ENCODE peak calls at places on chromosome X, in seven cellular contexts. K is fibroblast of the aortic adventitia; N is breast epithelium; R is psoas muscle; U is right lobe of liver; H is CD4-positive, alpha-beta T cell; T is type B pancreatic cell. S is an unnamed sample.

GRCh38 chrX:155888139-155888538 is 7.0 kb downstream of the VAMP7 start:
- DNase-seq in K (peak; percentile 75), N (no peak), R (no peak), U (no peak), H (no peak), T (no peak), S (peak; percentile 70)

GRCh38 chrX:81925812-81926211 is 723.9 kb downstream of the SH3BGRL start:
- DNase-seq in K (no peak), N (no peak), R (no peak), U (no peak), H (no peak), T (no peak), S (no peak)

GRCh38 chrX:74940414-74940813 is 15.2 kb upstream of the NEXMIF start:
- DNase-seq in K (no peak), N (no peak), R (no peak), U (no peak), H (no peak), T (no peak), S (no peak)

GRCh38 chrX:21151051-21151450 is 223.2 kb upstream of the CNKSR2 start:
- DNase-seq in K (no peak), N (no peak), R (no peak), U (no peak), H (no peak), T (no peak), S (no peak)

GRCh38 chrX:15202458-15203177 is 67.3 kb downstream of the ASB9 start:
- DNase-seq in K (no peak), N (no peak), R (no peak), U (no peak), H (no peak), T (no peak), S (peak; percentile 58)

GRCh38 chrX:110089656-110090404 is 86.9 kb downstream of the TMEM164 start:
- DNase-seq in K (no peak), N (no peak), R (no peak), U (no peak), H (no peak), T (no peak), S (no peak)

GRCh38 chrX:9538544-9539045 is 73.7 kb downstream of the TBL1X start:
- DNase-seq in K (no peak), N (no peak), R (no peak), U (peak; percentile 48), H (no peak), T (no peak), S (no peak)

GRCh38 chrX:139890991-139891700 is 41.7 kb downstream of the ATP11C start:
- DNase-seq in K (peak; percentile 76), N (no peak), R (no peak), U (no peak), H (no peak), T (no peak), S (peak; percentile 75)

GRCh38 chrX:21943460-21944135 is 3.1 kb downstream of the SMS start:
- DNase-seq in K (peak; percentile 86), N (no peak), R (no peak), U (no peak), H (no peak), T (no peak), S (peak; percentile 95)

GRCh38 chrX:20517565-20517964 is 250.9 kb upstream of the RPS6KA3 start:
- DNase-seq in K (peak; percentile 68), N (no peak), R (no peak), U (no peak), H (no peak), T (no peak), S (peak; percentile 79)

GRCh38 chrX:40434947-40435346 is 145.8 kb upstream of the ATP6AP2 start:
- DNase-seq in K (peak; percentile 52), N (no peak), R (peak; percentile 20), U (no peak), H (no peak), T (no peak), S (peak; percentile 24)

GRCh38 chrX:20515841-20516461 is 249.2 kb upstream of the RPS6KA3 start:
- DNase-seq in K (peak; percentile 83), N (no peak), R (no peak), U (no peak), H (no peak), T (no peak), S (peak; percentile 89)

GRCh38 chrX:5957506-5957905 is 271.2 kb downstream of the NLGN4X start:
- DNase-seq in K (no peak), N (no peak), R (no peak), U (no peak), H (no peak), T (no peak), S (peak; percentile 77)

GRCh38 chrX:137432609-137433008 is 133.3 kb upstream of the ZIC3 start:
- DNase-seq in K (no peak), N (no peak), R (no peak), U (no peak), H (no peak), T (no peak), S (no peak)

GRCh38 chrX:68249401-68249831 is 183.9 kb downstream of the OPHN1 start:
- DNase-seq in K (peak; percentile 54), N (no peak), R (peak; percentile 33), U (no peak), H (no peak), T (no peak), S (peak; percentile 51)

GRCh38 chrX:68940601-68941000 is 111.8 kb downstream of the EFNB1 start:
- DNase-seq in K (no peak), N (no peak), R (no peak), U (no peak), H (no peak), T (peak; percentile 60), S (peak; percentile 12)

GRCh38 chrX:45851434-45851991 is 650.8 kb upstream of the DIPK2B start:
- DNase-seq in K (no peak), N (no peak), R (peak; percentile 14), U (no peak), H (peak; percentile 10), T (peak; percentile 70), S (no peak)

GRCh38 chrX:151153086-151153485 is 23.3 kb upstream of the GPR50 start:
- DNase-seq in K (peak; percentile 29), N (no peak), R (no peak), U (no peak), H (no peak), T (no peak), S (peak; percentile 42)

GRCh38 chrX:150935466-150935865 is 37.0 kb upstream of the CD99L2 start:
- DNase-seq in K (peak; percentile 50), N (no peak), R (no peak), U (no peak), H (no peak), T (no peak), S (peak; percentile 40)

GRCh38 chrX:132226169-132226568 is 6.9 kb upstream of the RAP2C start:
- DNase-seq in K (peak; percentile 49), N (no peak), R (no peak), U (no peak), H (no peak), T (no peak), S (peak; percentile 27)

GRCh38 chrX:18354369-18355329 is at the start of gene SCML2:
- DNase-seq in K (peak; percentile 35), N (no peak), R (peak; percentile 48), U (peak; percentile 59), H (no peak), T (peak; percentile 68), S (peak; percentile 17)

GRCh38 chrX:103687696-103688191 is 1.2 kb upstream of the MORF4L2 start:
- DNase-seq in K (peak; percentile 85), N (peak; percentile 48), R (peak; percentile 59), U (peak; percentile 58), H (peak; percentile 23), T (no peak), S (peak; percentile 83)

GRCh38 chrX:103687073-103687695 is 685 bp upstream of the MORF4L2 start:
- DNase-seq in K (no peak), N (peak; percentile 85), R (peak; percentile 89), U (peak; percentile 89), H (peak; percentile 85), T (peak; percentile 85), S (no peak)

GRCh38 chrX:103691059-103691458 is 4.6 kb upstream of the MORF4L2 start:
- DNase-seq in K (no peak), N (no peak), R (no peak), U (no peak), H (no peak), T (no peak), S (no peak)

GRCh38 chrX:103686199-103687072 is at the start of gene MORF4L2:
- DNase-seq in K (peak; percentile 99), N (peak; percentile 98), R (peak; percentile 85), U (peak; percentile 92), H (peak; percentile 74), T (peak; percentile 81), S (peak; percentile 99)

DNA sequence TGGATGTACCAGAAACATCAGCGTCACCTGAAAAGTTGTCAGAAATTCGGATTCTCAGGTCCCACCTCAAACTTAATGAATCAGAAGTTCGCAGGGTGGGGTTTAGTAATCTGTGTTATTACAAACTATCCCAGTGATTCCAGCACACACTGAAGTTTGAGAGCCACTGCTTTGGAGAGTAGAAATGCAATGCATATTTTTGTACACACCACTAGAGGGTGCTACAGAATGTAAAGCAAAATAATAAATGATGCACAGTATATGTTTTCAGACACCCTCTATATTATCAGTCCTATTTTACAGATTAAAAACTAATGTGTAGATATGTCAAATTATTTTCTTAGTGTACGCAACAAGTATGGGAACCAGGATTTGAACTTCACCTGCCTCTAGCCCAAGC is 2.5 kb upstream of the MORF4L2 start:
- DNase-seq in K (peak; percentile 58), N (no peak), R (no peak), U (no peak), H (no peak), T (no peak), S (peak; percentile 45)
- TF ChIP-seq CTCF in K (peak; percentile 59), N (peak; percentile 50), R (peak; percentile 69), U (peak; percentile 69), H (peak; percentile 72), T (peak; percentile 88), S (peak; percentile 68)

DNA sequence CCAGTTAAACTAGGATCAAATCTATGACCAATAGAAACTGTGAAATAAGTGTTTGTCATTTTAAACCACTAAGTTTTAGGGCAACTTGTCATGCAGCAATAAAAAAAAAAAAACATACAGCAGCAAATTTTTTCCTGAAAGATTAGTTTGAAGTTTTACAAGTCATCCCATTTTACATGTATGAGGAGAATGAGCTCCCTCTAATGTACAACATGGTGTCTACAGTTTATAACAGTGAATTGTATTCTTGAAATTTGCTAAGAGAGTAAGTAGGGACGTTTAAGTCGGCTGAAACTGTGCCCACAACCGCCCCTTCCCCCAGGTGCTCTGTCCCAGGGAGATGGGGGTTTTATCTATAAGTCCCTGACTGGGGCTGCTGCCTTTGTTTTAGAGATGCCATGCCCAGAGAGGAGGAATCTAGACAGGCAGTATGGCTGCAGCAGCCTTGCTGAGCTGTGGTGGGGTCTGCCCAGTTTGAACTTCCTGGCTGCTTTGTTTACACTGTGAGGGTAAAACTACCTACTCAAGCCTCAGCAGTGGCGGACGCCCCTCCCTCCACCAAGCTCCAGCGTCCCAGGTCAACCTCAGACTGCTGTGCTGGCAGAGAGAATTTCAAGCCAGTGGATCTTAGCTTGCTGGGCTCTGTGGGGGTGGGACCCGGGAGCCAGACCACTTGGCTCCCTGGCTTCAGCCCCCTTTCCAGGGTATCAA is 499.3 kb upstream of the CT83 start:
- DNase-seq in K (no peak), N (no peak), R (no peak), U (no peak), H (no peak), T (no peak), S (peak; percentile 13)
- TF ChIP-seq CTCF in K (no peak), N (no peak), R (no peak), U (peak; percentile 24), H (no peak), T (peak; percentile 56), S (peak; percentile 10)

GRCh38 chrX:32673193-32673592 is 538.2 kb downstream of the DMD start:
- DNase-seq in K (no peak), N (no peak), R (no peak), U (no peak), H (no peak), T (no peak), S (peak; percentile 1)
- TF ChIP-seq CTCF in K (no peak), N (no peak), R (peak; percentile 23), U (peak; percentile 31), H (no peak), T (peak; percentile 63), S (peak; percentile 6)

GRCh38 chrX:129823115-129823514 is 20.6 kb downstream of the ZDHHC9 start:
- DNase-seq in K (peak; percentile 54), N (no peak), R (no peak), U (no peak), H (peak; percentile 36), T (no peak), S (peak; percentile 53)
- TF ChIP-seq CTCF in K (peak; percentile 54), N (peak; percentile 36), R (peak; percentile 47), U (peak; percentile 52), H (peak; percentile 73), T (peak; percentile 74), S (peak; percentile 60)